ENCODE peak calls at places on chromosomes 13 and 19, in eight cellular contexts. E, N, V, W, L, Y, B and J are unnamed samples. For H3K79me2 and H3K27me3, the result is how much of the 10 kb centered on the place peaks cover.

GRCh38 chr19:45485301-45486077 is 11.4 kb downstream of the RTN2 start:
- DNase-seq in E (peak), L (peak), N (peak), Y (peak), V (peak), W (peak), B (peak), J (peak)

GRCh38 chr19:17401628-17402027 is 3.8 kb downstream of the BST2 start:
- DNase-seq in W (no peak), B (no peak), V (no peak), N (no peak), L (no peak), Y (no peak), E (no peak), J (no peak)

GRCh38 chr13:71587778-71588177 is 279.2 kb downstream of the DACH1 start:
- DNase-seq in Y (no peak), E (no peak), B (no peak), V (no peak), N (no peak), L (no peak), W (no peak), J (no peak)

GRCh38 chr13:99027260-99027659 is 49.4 kb upstream of the DOCK9 start:
- DNase-seq in Y (no peak), E (no peak), L (no peak), B (no peak), N (no peak), V (no peak), W (no peak), J (no peak)

GRCh38 chr13:98853791-98854191 is 101.3 kb upstream of the SLC15A1 start:
- DNase-seq in V (no peak), Y (peak), B (no peak), E (no peak), L (no peak), W (peak), N (no peak), J (no peak)

GRCh38 chr19:7544626-7545025 is 9.1 kb downstream of the PNPLA6 start:
- DNase-seq in L (no peak), B (no peak), E (no peak), Y (no peak), V (no peak), W (no peak), N (no peak), J (no peak)

GRCh38 chr19:31113250-31113685 is 236.0 kb downstream of the TSHZ3 start:
- DNase-seq in N (peak), L (no peak), Y (no peak), W (peak), B (no peak), E (no peak), V (no peak), J (no peak)

GRCh38 chr13:89375839-89376238 is 1704.7 kb downstream of the SLITRK5 start:
- DNase-seq in Y (no peak), W (peak), B (no peak), L (peak), E (no peak), V (no peak), N (peak), J (no peak)

GRCh38 chr19:43914051-43914450 is 21.0 kb downstream of the ZNF45 start:
- DNase-seq in N (no peak), Y (no peak), W (no peak), V (no peak), L (no peak), E (no peak), B (no peak), J (no peak)

GRCh38 chr13:110161112-110161897 is 145.7 kb downstream of the COL4A1 start:
- DNase-seq in V (no peak), Y (no peak), L (no peak), B (peak), W (no peak), N (no peak), E (no peak), J (no peak)

GRCh38 chr19:41308450-41309224 is 1.3 kb upstream of the CCDC97 start:
- DNase-seq in W (peak), V (peak), E (peak), N (peak), B (peak), L (peak), Y (peak), J (peak)

GRCh38 chr13:85230754-85231153 is 568.5 kb downstream of the SLITRK6 start:
- DNase-seq in E (no peak), B (no peak), W (no peak), L (no peak), Y (peak), N (no peak), V (no peak), J (no peak)

GRCh38 chr19:35195822-35196221 is 32.7 kb downstream of the FAM187B start:
- DNase-seq in E (no peak), W (peak), Y (no peak), V (no peak), L (peak), B (no peak), N (no peak), J (no peak)

GRCh38 chr19:42316223-42317211 is 3.4 kb downstream of the TMEM145 start:
- DNase-seq in L (no peak), N (no peak), Y (no peak), E (no peak), W (peak), B (peak), V (no peak), J (no peak)

GRCh38 chr13:41061914-41062837 is 867 bp downstream of the WBP4 start:
- DNase-seq in L (peak), Y (peak), B (no peak), W (peak), N (peak), E (no peak), V (peak), J (peak)

GRCh38 chr19:34118879-34119748 is 53.2 kb upstream of the LSM14A start:
- DNase-seq in B (no peak), W (peak), V (no peak), E (no peak), N (no peak), Y (no peak), L (no peak), J (no peak)

GRCh38 chr13:45055198-45055901 is 65.0 kb upstream of the GTF2F2 start:
- DNase-seq in Y (no peak), W (peak), E (no peak), B (no peak), N (peak), L (peak), V (peak), J (no peak)

GRCh38 chr19:51889934-51890333 is 2.2 kb upstream of the ZNF577 start:
- DNase-seq in Y (no peak), B (no peak), L (no peak), V (no peak), N (no peak), W (no peak), E (no peak), J (no peak)

GRCh38 chr13:36904219-36904618 is 15.8 kb downstream of the SMAD9 start:
- DNase-seq in N (no peak), W (no peak), Y (no peak), V (no peak), B (no peak), E (no peak), L (no peak), J (no peak)

GRCh38 chr13:102718746-102719145 is 23.9 kb upstream of the METTL21C start:
- DNase-seq in L (no peak), W (peak), Y (no peak), E (no peak), N (no peak), B (no peak), V (no peak), J (no peak)

GRCh38 chr13:111536239-111536638 is 215.8 kb downstream of the TEX29 start:
- DNase-seq in Y (no peak), W (no peak), V (no peak), L (no peak), N (no peak), B (no peak), E (no peak), J (no peak)

GRCh38 chr13:29885967-29886366 is 35.5 kb upstream of the UBL3 start:
- DNase-seq in L (no peak), Y (no peak), W (no peak), N (no peak), E (no peak), V (no peak), B (no peak), J (no peak)

GRCh38 chr13:78600317-78600899 is 2.9 kb downstream of the POU4F1 start:
- DNase-seq in Y (no peak), B (no peak), E (peak), V (no peak), W (no peak), L (no peak), N (no peak), J (no peak)

GRCh38 chr19:20664917-20665781 is 3.8 kb upstream of the ZNF626 start:
- DNase-seq in Y (peak), B (no peak), V (no peak), E (peak), N (no peak), L (peak), W (peak), J (peak)

GRCh38 chr13:40764587-40765403 is 6.2 kb downstream of the MRPS31 start:
- DNase-seq in W (peak), Y (no peak), N (no peak), L (no peak), B (no peak), E (no peak), V (no peak), J (no peak)

GRCh38 chr19:13100871-13101589 is 1.6 kb downstream of the LYL1 start:
- DNase-seq in V (no peak), W (peak), L (no peak), B (no peak), Y (no peak), N (peak), E (no peak), J (peak)
- H3K79me2 ChIP-seq in V (under half), W (under half), L (under half), B (under half), Y (under half), N (under half), E (under half), J (under half)

DNA sequence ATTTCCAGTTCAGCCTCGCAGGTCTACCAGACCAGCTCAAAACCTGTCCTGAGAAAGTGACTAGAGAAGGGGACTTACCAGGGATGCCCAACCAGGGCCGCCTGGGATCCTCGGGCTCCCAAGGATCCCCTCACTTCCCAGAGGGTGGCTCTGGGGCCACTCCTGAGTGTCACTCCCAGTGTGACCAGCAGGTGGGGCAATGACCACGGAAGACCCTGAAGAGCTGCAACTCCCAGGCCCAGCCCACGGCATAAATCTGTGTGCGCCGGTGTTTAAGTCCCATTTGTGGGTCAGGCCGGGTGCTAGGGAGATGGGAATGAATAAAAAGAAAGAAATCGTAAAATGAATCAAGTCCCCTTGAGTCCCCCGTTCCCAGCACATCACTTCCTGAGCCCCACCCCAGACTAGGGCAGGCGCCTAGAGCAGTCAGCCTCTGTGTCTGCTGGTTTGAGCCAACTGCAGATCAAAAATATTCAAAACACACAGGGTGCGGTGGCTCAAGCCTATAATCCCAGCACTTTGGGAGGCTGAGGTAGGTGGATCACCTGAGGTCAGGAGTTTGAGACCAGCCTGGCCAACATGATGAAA is 10.7 kb downstream of the PTGIR start:
- DNase-seq in N (peak), B (peak), L (peak), V (peak), W (peak), Y (peak), E (peak), J (peak)
- TF ChIP-seq EZH2phosphoT487 in N (no peak), B (no peak), L (no peak), V (no peak), W (no peak), Y (no peak), E (no peak), J (no peak)

GRCh38 chr13:112912726-112913440 is 56.1 kb upstream of the MCF2L start:
- DNase-seq in W (no peak), Y (no peak), V (no peak), N (no peak), B (no peak), L (no peak), E (no peak), J (no peak)
- H3K27me3 ChIP-seq in W (under half), Y (under half), V (under half), N (under half), B (under half), L (under half), E (under half), J (under half)

GRCh38 chr19:49801401-49801888 is 11.6 kb downstream of the FUZ start:
- DNase-seq in V (no peak), N (no peak), E (no peak), B (no peak), W (no peak), Y (no peak), L (no peak), J (no peak)
- H3K79me2 ChIP-seq in V (under half), N (under half), E (under half), B (under half), W (under half), Y (under half), L (under half), J (under half)

DNA sequence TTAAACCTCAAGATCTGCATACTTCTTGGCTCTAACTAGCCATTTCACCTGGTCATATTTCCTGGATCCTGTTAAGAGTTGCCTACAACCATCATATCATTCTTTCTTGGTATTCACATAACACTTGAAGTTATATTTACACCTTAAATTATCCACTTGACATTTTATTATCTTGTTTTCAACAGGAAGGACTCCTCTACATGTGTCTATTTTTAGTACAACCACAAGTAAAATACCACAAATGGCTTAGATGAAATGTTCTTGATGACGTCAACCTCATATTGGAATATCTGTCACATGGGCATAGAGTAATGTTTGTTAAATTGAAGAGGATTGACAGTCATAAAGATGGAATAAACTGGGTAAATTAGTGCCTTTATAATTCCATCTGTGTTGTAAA is 9.4 kb downstream of the PCDH20 start:
- DNase-seq in W (no peak), B (no peak), N (no peak), E (no peak), L (no peak), V (no peak), Y (peak), J (no peak)
- TF ChIP-seq EZH2phosphoT487 in W (no peak), B (no peak), N (no peak), E (no peak), L (no peak), V (no peak), Y (no peak), J (no peak)

GRCh38 chr19:13356185-13356584 is 150.1 kb downstream of the CACNA1A start:
- DNase-seq in Y (no peak), V (no peak), W (no peak), L (no peak), E (no peak), N (no peak), B (no peak), J (no peak)

GRCh38 chr19:13353625-13354024 is 152.7 kb downstream of the CACNA1A start:
- DNase-seq in N (no peak), L (no peak), V (no peak), B (no peak), E (no peak), Y (no peak), W (no peak), J (no peak)

GRCh38 chr19:13355356-13355755 is 150.9 kb downstream of the CACNA1A start:
- DNase-seq in Y (no peak), W (no peak), E (no peak), L (no peak), N (no peak), B (no peak), V (no peak), J (no peak)

DNA sequence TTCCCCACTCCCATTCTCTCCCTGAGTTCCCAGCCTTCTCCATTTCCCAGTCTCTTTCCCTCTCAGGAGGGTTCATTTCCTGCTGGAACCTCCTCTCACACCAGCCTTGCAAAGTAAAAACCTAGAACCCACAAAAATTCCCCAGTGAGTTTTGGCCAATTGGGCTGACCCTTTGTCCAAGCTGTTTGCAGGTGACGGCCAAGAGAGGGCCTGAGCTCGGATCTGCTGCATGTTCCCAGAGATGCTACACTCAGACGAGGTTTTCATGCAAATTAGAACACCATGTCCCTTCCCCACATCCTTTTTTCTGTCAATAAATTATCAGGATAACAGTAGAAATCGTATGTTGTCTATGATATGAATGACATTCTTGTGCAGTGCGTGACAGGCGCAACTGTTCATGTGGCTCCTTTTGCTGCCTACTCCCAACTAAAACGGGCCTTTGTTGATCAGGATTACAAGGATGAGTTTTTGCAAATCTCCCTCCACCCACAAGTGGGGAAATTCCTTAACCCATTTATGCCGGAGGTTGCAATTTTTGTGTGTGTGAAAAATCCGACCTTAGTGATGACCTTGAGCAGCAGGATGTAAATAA is 149.5 kb downstream of the CACNA1A start:
- DNase-seq in E (no peak), B (no peak), Y (no peak), V (no peak), W (no peak), N (no peak), L (no peak), J (no peak)
- H3K27me3 ChIP-seq in E (under half), B (under half), Y (half or more), V (under half), W (under half), N (half or more), L (under half), J (under half)